ENCODE peak calls at places on chromosomes 7 and 10, in ten cellular contexts. O, V, Y, C, I, N, H, Q, X and J are unnamed samples.

GRCh38 chr10:110667620-110668343 is 23.6 kb downstream of the RBM20 start:
- DNase-seq in N (no peak), I (no peak), C (no peak), H (no peak), O (no peak), Y (no peak), X (no peak), V (no peak), Q (no peak), J (no peak)

GRCh38 chr7:1985071-1985470 is 247.7 kb downstream of the MAD1L1 start:
- DNase-seq in C (no peak), H (no peak), I (no peak), Q (peak), N (no peak), O (no peak), X (no peak), V (no peak), Y (no peak), J (no peak)

GRCh38 chr10:123570051-123570897 is 95.9 kb upstream of the GPR26 start:
- DNase-seq in H (no peak), Q (no peak), V (no peak), X (no peak), I (no peak), Y (no peak), C (no peak), N (no peak), O (no peak), J (no peak)

GRCh38 chr7:141071855-141072547 is 1.9 kb upstream of the TMEM178B start:
- DNase-seq in V (no peak), I (no peak), Y (no peak), H (no peak), Q (no peak), C (no peak), O (no peak), N (no peak), X (peak), J (no peak)

GRCh38 chr7:77543910-77544309 is 6.8 kb downstream of the PTPN12 start:
- DNase-seq in H (no peak), X (no peak), N (no peak), Q (no peak), O (no peak), V (no peak), Y (no peak), C (no peak), I (no peak), J (no peak)

GRCh38 chr10:87961314-87961713 is 97.9 kb downstream of the PTEN start:
- DNase-seq in N (no peak), Q (no peak), H (no peak), I (no peak), O (no peak), Y (peak), V (peak), X (no peak), C (no peak), J (peak)

GRCh38 chr10:93991596-93992284 is 2.0 kb upstream of the PLCE1 start:
- DNase-seq in I (no peak), V (peak), X (peak), C (peak), Q (peak), N (peak), O (no peak), Y (peak), H (no peak), J (no peak)

GRCh38 chr7:39650676-39651075 is 27.3 kb downstream of the RALA start:
- DNase-seq in N (no peak), V (no peak), Y (peak), I (no peak), H (no peak), O (no peak), X (no peak), Q (peak), C (no peak), J (peak)

GRCh38 chr7:29946428-29947186 is 43.0 kb downstream of the SCRN1 start:
- DNase-seq in X (peak), C (peak), V (no peak), Q (peak), I (peak), H (no peak), O (no peak), Y (no peak), N (peak), J (no peak)

GRCh38 chr7:82455295-82455694 is 11.7 kb upstream of the CACNA2D1 start:
- DNase-seq in C (no peak), O (no peak), H (no peak), V (no peak), Q (no peak), N (no peak), I (no peak), Y (no peak), X (no peak), J (no peak)

GRCh38 chr7:37142943-37143342 is 305.7 kb downstream of the ELMO1 start:
- DNase-seq in I (no peak), N (no peak), O (no peak), Y (no peak), H (no peak), Q (no peak), C (no peak), V (no peak), X (no peak), J (no peak)

GRCh38 chr7:112162161-112163020 is 43.8 kb downstream of the DOCK4 start:
- DNase-seq in C (peak), I (peak), H (no peak), Y (no peak), Q (peak), N (no peak), V (no peak), O (no peak), X (peak), J (no peak)

GRCh38 chr7:85469446-85469970 is 282.7 kb upstream of the SEMA3D start:
- DNase-seq in I (no peak), X (no peak), N (no peak), H (no peak), O (no peak), Y (no peak), Q (no peak), V (no peak), C (no peak), J (no peak)

GRCh38 chr7:101536232-101536631 is 92.9 kb downstream of the MYL10 start:
- DNase-seq in H (no peak), N (peak), O (no peak), Y (no peak), C (no peak), X (no peak), V (no peak), I (no peak), Q (no peak), J (no peak)

GRCh38 chr10:86955501-86956194 is 1.8 kb downstream of the MMRN2 start:
- DNase-seq in H (no peak), I (no peak), N (no peak), X (no peak), V (no peak), O (no peak), C (peak), Y (no peak), Q (peak), J (no peak)

GRCh38 chr7:156816943-156817572 is 75.9 kb downstream of the LMBR1 start:
- DNase-seq in H (peak), X (peak), V (peak), C (no peak), N (no peak), O (no peak), Q (no peak), I (peak), Y (peak), J (no peak)

GRCh38 chr7:774161-775109 is 47.4 kb upstream of the PRKAR1B start:
- DNase-seq in Y (no peak), X (peak), O (peak), Q (peak), H (peak), C (peak), I (peak), V (no peak), N (peak), J (no peak)

GRCh38 chr10:6558759-6559429 is 21.2 kb downstream of the PRKCQ start:
- DNase-seq in Q (no peak), V (no peak), X (no peak), N (no peak), H (no peak), I (no peak), Y (no peak), O (no peak), C (no peak), J (no peak)

GRCh38 chr10:29623797-29624196 is 11.0 kb downstream of the SVIL start:
- DNase-seq in Q (no peak), Y (no peak), H (no peak), O (no peak), C (no peak), V (no peak), N (no peak), I (no peak), X (no peak), J (no peak)

GRCh38 chr10:46094931-46095755 is 49.1 kb upstream of the MSMB start:
- DNase-seq in O (no peak), I (no peak), V (no peak), Q (no peak), X (no peak), H (no peak), N (no peak), C (no peak), Y (no peak), J (no peak)

GRCh38 chr10:3226960-3227724 is 54.6 kb upstream of the PITRM1 start:
- DNase-seq in H (no peak), Q (no peak), V (peak), N (no peak), I (no peak), O (no peak), X (peak), C (no peak), Y (no peak), J (peak)

GRCh38 chr10:29535012-29535777 is 99.6 kb downstream of the SVIL start:
- DNase-seq in O (no peak), C (peak), N (peak), Q (peak), X (peak), H (no peak), V (peak), I (no peak), Y (peak), J (peak)

GRCh38 chr10:73414230-73414981 is 548 bp upstream of the ANXA7 start:
- DNase-seq in V (no peak), C (no peak), I (no peak), X (no peak), H (no peak), N (no peak), Y (no peak), O (no peak), Q (no peak), J (no peak)

GRCh38 chr10:2146079-2146478 is 408.8 kb upstream of the ADARB2 start:
- DNase-seq in C (no peak), I (no peak), Y (no peak), V (no peak), X (no peak), Q (no peak), N (no peak), O (no peak), H (no peak), J (no peak)

GRCh38 chr7:27459021-27459728 is 203.5 kb downstream of the HIBADH start:
- DNase-seq in X (no peak), Y (no peak), O (no peak), I (no peak), V (no peak), Q (peak), N (no peak), H (no peak), C (no peak), J (peak)

GRCh38 chr10:133357293-133358151 is at the start of gene FUOM:
- DNase-seq in O (peak), N (peak), Y (no peak), H (peak), X (peak), C (peak), I (peak), V (no peak), Q (peak), J (no peak)

GRCh38 chr7:3300221-3300650 is 816 bp upstream of the SDK1 start:
- DNase-seq in H (peak), N (no peak), I (no peak), V (no peak), C (no peak), Q (no peak), Y (no peak), X (no peak), O (no peak), J (no peak)

GRCh38 chr7:132618956-132619305 is 42.7 kb upstream of the PLXNA4 start:
- DNase-seq in C (no peak), Y (peak), Q (no peak), I (no peak), X (no peak), O (no peak), V (no peak), N (no peak), H (no peak), J (no peak)

GRCh38 chr7:42770106-42770505 is 141.8 kb downstream of the C7orf25 start:
- DNase-seq in Q (no peak), X (no peak), H (no peak), N (no peak), O (no peak), Y (no peak), I (no peak), V (no peak), C (no peak), J (peak)

GRCh38 chr10:6328708-6329423 is 126.1 kb downstream of the PFKFB3 start:
- DNase-seq in Y (no peak), N (no peak), V (no peak), C (no peak), O (no peak), Q (no peak), X (no peak), I (no peak), H (peak), J (no peak)

GRCh38 chr7:55074008-55074499 is 55.2 kb downstream of the EGFR start:
- DNase-seq in N (no peak), O (no peak), C (no peak), Y (no peak), H (peak), V (no peak), X (peak), I (no peak), Q (peak), J (no peak)

GRCh38 chr7:42876182-42877068 is 35.4 kb downstream of the C7orf25 start:
- DNase-seq in H (peak), O (no peak), X (no peak), V (no peak), N (peak), C (peak), Q (no peak), Y (peak), I (peak), J (no peak)

GRCh38 chr7:22196429-22196828 is 160.5 kb downstream of the RAPGEF5 start:
- DNase-seq in H (no peak), X (no peak), Q (no peak), C (no peak), Y (no peak), I (no peak), V (no peak), O (no peak), N (no peak), J (no peak)

GRCh38 chr7:104548861-104549260 is 220.5 kb downstream of the LHFPL3 start:
- DNase-seq in I (peak), N (no peak), X (no peak), V (no peak), Q (no peak), H (no peak), Y (no peak), C (no peak), O (no peak), J (no peak)

GRCh38 chr10:24898501-24898900 is 53.9 kb downstream of the PRTFDC1 start:
- DNase-seq in C (no peak), Q (no peak), V (no peak), I (no peak), Y (no peak), H (no peak), X (no peak), N (no peak), O (no peak), J (no peak)